ENCODE peak calls at places on chromosome 19, in six cellular contexts. One of them, this sample, is unnamed.

GRCh38 chr19:35782589-35782988 is 7.2 kb downstream of the ARHGAP33 start:
- DNase-seq in GM12865: no peak
- DNase-seq in uterus: no peak
- DNase-seq in cardiac muscle cell: no peak
- DNase-seq in CD4-positive, alpha-beta T cell: no peak
- DNase-seq in CD8-positive, alpha-beta T cell: no peak
- DNase-seq in this sample: no peak

GRCh38 chr19:622666-623065 is 10.7 kb downstream of the POLRMT start:
- DNase-seq in GM12865: no peak
- DNase-seq in uterus: no peak
- DNase-seq in CD8-positive, alpha-beta T cell: no peak
- DNase-seq in cardiac muscle cell: no peak
- DNase-seq in CD4-positive, alpha-beta T cell: no peak
- DNase-seq in this sample: no peak

GRCh38 chr19:6480843-6481415 is 658 bp downstream of the DENND1C start:
- DNase-seq in CD4-positive, alpha-beta T cell: no peak
- DNase-seq in GM12865: peak; percentile 25
- DNase-seq in uterus: no peak
- DNase-seq in cardiac muscle cell: no peak
- DNase-seq in CD8-positive, alpha-beta T cell: peak; percentile 26
- DNase-seq in this sample: no peak

GRCh38 chr19:43950834-43951626 is at the start of gene ZNF221:
- DNase-seq in cardiac muscle cell: peak; percentile 100
- DNase-seq in CD4-positive, alpha-beta T cell: peak; percentile 13
- DNase-seq in GM12865: peak; percentile 94
- DNase-seq in CD8-positive, alpha-beta T cell: peak; percentile 54
- DNase-seq in uterus: peak; percentile 88
- DNase-seq in this sample: peak; percentile 79

GRCh38 chr19:1392407-1392806 is 8.7 kb downstream of the NDUFS7 start:
- DNase-seq in cardiac muscle cell: no peak
- DNase-seq in CD4-positive, alpha-beta T cell: no peak
- DNase-seq in CD8-positive, alpha-beta T cell: no peak
- DNase-seq in uterus: no peak
- DNase-seq in GM12865: no peak
- DNase-seq in this sample: no peak

GRCh38 chr19:50324331-50324730 is 4.8 kb downstream of the KCNC3 start:
- DNase-seq in GM12865: no peak
- DNase-seq in uterus: no peak
- DNase-seq in CD8-positive, alpha-beta T cell: no peak
- DNase-seq in CD4-positive, alpha-beta T cell: no peak
- DNase-seq in cardiac muscle cell: no peak
- DNase-seq in this sample: no peak

GRCh38 chr19:48858984-48859710 is 9.3 kb downstream of the PLEKHA4 start:
- DNase-seq in cardiac muscle cell: no peak
- DNase-seq in GM12865: peak; percentile 71
- DNase-seq in CD4-positive, alpha-beta T cell: peak; percentile 67
- DNase-seq in uterus: no peak
- DNase-seq in CD8-positive, alpha-beta T cell: peak; percentile 84
- DNase-seq in this sample: no peak

GRCh38 chr19:10412257-10412977 is 7.9 kb upstream of the PDE4A start:
- DNase-seq in CD4-positive, alpha-beta T cell: no peak
- DNase-seq in cardiac muscle cell: no peak
- DNase-seq in GM12865: peak; percentile 95
- DNase-seq in CD8-positive, alpha-beta T cell: no peak
- DNase-seq in uterus: no peak
- DNase-seq in this sample: no peak

GRCh38 chr19:50861025-50861424 is 6.3 kb downstream of the KLK3 start:
- DNase-seq in CD4-positive, alpha-beta T cell: no peak
- DNase-seq in CD8-positive, alpha-beta T cell: no peak
- DNase-seq in uterus: no peak
- DNase-seq in GM12865: no peak
- DNase-seq in cardiac muscle cell: no peak
- DNase-seq in this sample: no peak

GRCh38 chr19:18733196-18733647 is 49.7 kb downstream of the CRTC1 start:
- DNase-seq in cardiac muscle cell: peak; percentile 91
- DNase-seq in CD8-positive, alpha-beta T cell: no peak
- DNase-seq in GM12865: no peak
- DNase-seq in uterus: peak; percentile 66
- DNase-seq in CD4-positive, alpha-beta T cell: no peak
- DNase-seq in this sample: no peak

GRCh38 chr19:47713046-47714021 is at the start of gene EHD2:
- DNase-seq in cardiac muscle cell: peak; percentile 86
- DNase-seq in uterus: peak; percentile 87
- DNase-seq in GM12865: no peak
- DNase-seq in CD8-positive, alpha-beta T cell: peak; percentile 36
- DNase-seq in CD4-positive, alpha-beta T cell: no peak
- DNase-seq in this sample: peak; percentile 32

GRCh38 chr19:10871711-10872550 is 578 bp downstream of the CARM1 start:
- DNase-seq in GM12865: peak; percentile 60
- DNase-seq in uterus: peak; percentile 66
- DNase-seq in CD8-positive, alpha-beta T cell: peak; percentile 19
- DNase-seq in cardiac muscle cell: peak; percentile 21
- DNase-seq in CD4-positive, alpha-beta T cell: no peak
- DNase-seq in this sample: no peak

GRCh38 chr19:33734913-33735312 is 61.8 kb upstream of the KCTD15 start:
- DNase-seq in GM12865: no peak
- DNase-seq in CD8-positive, alpha-beta T cell: no peak
- DNase-seq in CD4-positive, alpha-beta T cell: no peak
- DNase-seq in uterus: no peak
- DNase-seq in cardiac muscle cell: no peak
- DNase-seq in this sample: no peak

GRCh38 chr19:51742736-51743288 is 8.9 kb downstream of the FPR1 start:
- DNase-seq in uterus: no peak
- DNase-seq in CD8-positive, alpha-beta T cell: no peak
- DNase-seq in cardiac muscle cell: no peak
- DNase-seq in CD4-positive, alpha-beta T cell: no peak
- DNase-seq in GM12865: no peak
- DNase-seq in this sample: no peak

GRCh38 chr19:11397089-11397610 is 13.0 kb upstream of the EPOR start:
- DNase-seq in uterus: no peak
- DNase-seq in CD8-positive, alpha-beta T cell: no peak
- DNase-seq in cardiac muscle cell: no peak
- DNase-seq in GM12865: no peak
- DNase-seq in CD4-positive, alpha-beta T cell: no peak
- DNase-seq in this sample: no peak

GRCh38 chr19:49820125-49820524 is 2.0 kb downstream of the MED25 start:
- DNase-seq in GM12865: no peak
- DNase-seq in cardiac muscle cell: peak; percentile 70
- DNase-seq in CD4-positive, alpha-beta T cell: no peak
- DNase-seq in uterus: no peak
- DNase-seq in CD8-positive, alpha-beta T cell: no peak
- DNase-seq in this sample: no peak

GRCh38 chr19:2443116-2443784 is 13.5 kb downstream of the LMNB2 start:
- DNase-seq in cardiac muscle cell: no peak
- DNase-seq in CD8-positive, alpha-beta T cell: no peak
- DNase-seq in CD4-positive, alpha-beta T cell: no peak
- DNase-seq in uterus: no peak
- DNase-seq in GM12865: no peak
- DNase-seq in this sample: no peak

GRCh38 chr19:47081095-47081494 is 32.5 kb downstream of the ZC3H4 start:
- DNase-seq in cardiac muscle cell: no peak
- DNase-seq in uterus: no peak
- DNase-seq in CD8-positive, alpha-beta T cell: no peak
- DNase-seq in GM12865: no peak
- DNase-seq in CD4-positive, alpha-beta T cell: no peak
- DNase-seq in this sample: no peak

GRCh38 chr19:2275588-2276428 is 6.2 kb downstream of the PEAK3 start:
- DNase-seq in CD4-positive, alpha-beta T cell: no peak
- DNase-seq in uterus: peak; percentile 61
- DNase-seq in GM12865: no peak
- DNase-seq in cardiac muscle cell: no peak
- DNase-seq in CD8-positive, alpha-beta T cell: no peak
- DNase-seq in this sample: no peak

GRCh38 chr19:55563261-55563690 is 17.4 kb downstream of the ZNF579 start:
- DNase-seq in CD4-positive, alpha-beta T cell: no peak
- DNase-seq in uterus: peak; percentile 69
- DNase-seq in GM12865: no peak
- DNase-seq in cardiac muscle cell: peak; percentile 66
- DNase-seq in CD8-positive, alpha-beta T cell: no peak
- DNase-seq in this sample: no peak

GRCh38 chr19:48543121-48543710 is 8.8 kb upstream of the SULT2B1 start:
- DNase-seq in CD4-positive, alpha-beta T cell: no peak
- DNase-seq in GM12865: no peak
- DNase-seq in uterus: no peak
- DNase-seq in CD8-positive, alpha-beta T cell: no peak
- DNase-seq in cardiac muscle cell: peak; percentile 54
- DNase-seq in this sample: no peak

GRCh38 chr19:2491130-2491801 is 15.3 kb downstream of the GADD45B start:
- DNase-seq in CD8-positive, alpha-beta T cell: no peak
- DNase-seq in GM12865: peak; percentile 51
- DNase-seq in uterus: no peak
- DNase-seq in CD4-positive, alpha-beta T cell: no peak
- DNase-seq in cardiac muscle cell: peak; percentile 79
- DNase-seq in this sample: no peak

DNA sequence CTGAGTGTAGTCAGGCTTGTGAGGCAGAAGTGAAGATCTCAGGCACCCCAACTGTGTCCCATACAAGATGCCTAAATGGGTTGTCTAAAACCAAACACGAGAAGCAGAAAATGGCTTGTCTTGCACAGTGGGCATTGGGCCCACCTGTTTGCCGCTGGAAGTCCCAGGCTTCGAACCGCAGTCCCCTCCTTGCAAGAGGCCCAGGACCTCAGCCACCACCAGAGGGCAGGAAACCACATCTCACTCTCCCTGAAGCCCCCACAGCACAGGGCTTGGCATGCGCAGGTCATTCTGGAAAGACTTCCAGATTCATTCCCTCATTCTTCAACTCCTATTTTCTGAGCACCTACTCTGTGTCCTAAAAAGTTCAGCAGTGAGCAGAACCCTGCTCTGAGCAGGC is 973.7 kb downstream of the UQCRFS1 start:
- DNase-seq in cardiac muscle cell: peak; percentile 17
- DNase-seq in CD4-positive, alpha-beta T cell: no peak
- DNase-seq in GM12865: no peak
- DNase-seq in CD8-positive, alpha-beta T cell: no peak
- DNase-seq in uterus: no peak
- DNase-seq in this sample: peak; percentile 11
- TF ChIP-seq CTCF in cardiac muscle cell: peak; percentile 34
- TF ChIP-seq CTCF in CD4-positive, alpha-beta T cell: no peak
- TF ChIP-seq CTCF in GM12865: peak; percentile 4
- TF ChIP-seq CTCF in CD8-positive, alpha-beta T cell: no peak
- TF ChIP-seq CTCF in uterus: no peak
- TF ChIP-seq CTCF in this sample: peak; percentile 48

DNA sequence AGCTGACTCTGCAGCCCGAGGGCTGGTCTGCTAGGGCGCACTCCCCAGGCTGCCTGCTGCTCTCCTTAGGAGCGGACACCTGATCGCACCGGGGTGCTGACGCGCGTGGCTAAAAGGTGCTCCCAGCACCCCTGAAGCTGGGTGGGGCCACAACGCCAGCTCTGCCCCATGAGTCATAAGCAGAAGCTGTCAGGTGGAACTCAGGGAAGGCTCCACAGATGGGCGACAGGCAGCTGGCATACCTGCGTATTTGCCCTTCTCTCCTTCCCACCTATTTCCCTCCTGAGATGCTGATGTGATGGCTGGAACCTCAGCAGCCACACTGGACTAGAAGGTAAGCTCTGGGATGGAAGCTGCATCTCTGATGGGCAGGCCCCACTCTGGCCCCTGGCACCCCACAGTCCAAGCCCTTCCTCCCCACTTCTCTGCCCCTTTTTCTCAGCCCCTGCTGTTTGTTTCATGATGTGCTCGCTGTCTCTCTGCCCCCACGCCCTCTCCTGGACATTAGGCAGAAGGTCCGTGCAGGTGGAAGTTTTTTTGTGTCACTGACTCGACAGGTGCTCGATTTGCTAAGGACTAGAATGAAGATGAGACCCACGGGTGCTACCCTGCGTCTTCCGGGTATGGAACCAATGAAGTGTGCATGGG is 30.3 kb upstream of the CACTIN start:
- DNase-seq in cardiac muscle cell: no peak
- DNase-seq in GM12865: no peak
- DNase-seq in uterus: no peak
- DNase-seq in CD4-positive, alpha-beta T cell: no peak
- DNase-seq in CD8-positive, alpha-beta T cell: no peak
- DNase-seq in this sample: no peak
- TF ChIP-seq CTCF in cardiac muscle cell: no peak
- TF ChIP-seq CTCF in GM12865: no peak
- TF ChIP-seq CTCF in uterus: no peak
- TF ChIP-seq CTCF in CD4-positive, alpha-beta T cell: no peak
- TF ChIP-seq CTCF in CD8-positive, alpha-beta T cell: no peak
- TF ChIP-seq CTCF in this sample: no peak

GRCh38 chr19:13094771-13095392 is 7.8 kb downstream of the LYL1 start:
- DNase-seq in CD4-positive, alpha-beta T cell: no peak
- DNase-seq in GM12865: no peak
- DNase-seq in uterus: no peak
- DNase-seq in CD8-positive, alpha-beta T cell: no peak
- DNase-seq in cardiac muscle cell: no peak
- DNase-seq in this sample: no peak
- TF ChIP-seq CTCF in CD4-positive, alpha-beta T cell: no peak
- TF ChIP-seq CTCF in GM12865: no peak
- TF ChIP-seq CTCF in uterus: no peak
- TF ChIP-seq CTCF in CD8-positive, alpha-beta T cell: no peak
- TF ChIP-seq CTCF in cardiac muscle cell: no peak
- TF ChIP-seq CTCF in this sample: no peak

GRCh38 chr19:53912653-53913052 is 3.6 kb downstream of the CACNG7 start:
- DNase-seq in CD8-positive, alpha-beta T cell: no peak
- DNase-seq in GM12865: no peak
- DNase-seq in uterus: no peak
- DNase-seq in CD4-positive, alpha-beta T cell: no peak
- DNase-seq in cardiac muscle cell: no peak
- DNase-seq in this sample: no peak
- TF ChIP-seq CTCF in CD8-positive, alpha-beta T cell: no peak
- TF ChIP-seq CTCF in GM12865: no peak
- TF ChIP-seq CTCF in uterus: no peak
- TF ChIP-seq CTCF in CD4-positive, alpha-beta T cell: no peak
- TF ChIP-seq CTCF in cardiac muscle cell: peak; percentile 32
- TF ChIP-seq CTCF in this sample: peak; percentile 39

DNA sequence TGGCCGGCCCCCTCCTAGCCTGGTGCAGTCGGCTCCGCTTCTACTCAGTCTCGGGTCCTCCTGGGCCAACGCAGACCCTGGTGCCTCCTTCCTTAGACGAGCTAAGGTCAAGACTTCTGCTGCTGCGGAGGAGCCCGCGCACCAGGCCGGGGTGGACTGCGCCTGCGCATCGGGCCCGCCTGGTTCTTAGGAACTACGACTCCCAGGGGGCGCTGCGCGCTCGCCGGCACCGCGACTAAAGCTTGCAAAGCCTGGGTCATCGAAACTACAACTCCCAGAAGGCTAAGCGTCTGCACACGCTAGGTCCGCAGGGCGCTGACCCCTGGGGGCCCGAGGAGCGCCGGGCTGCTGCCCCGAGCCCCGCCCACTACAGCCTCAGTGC is at the start of gene ZNF835:
- DNase-seq in uterus: peak; percentile 93
- DNase-seq in GM12865: peak; percentile 59
- DNase-seq in CD8-positive, alpha-beta T cell: peak; percentile 86
- DNase-seq in CD4-positive, alpha-beta T cell: peak; percentile 71
- DNase-seq in cardiac muscle cell: peak; percentile 53
- DNase-seq in this sample: no peak
- TF ChIP-seq CTCF in uterus: peak; percentile 29
- TF ChIP-seq CTCF in GM12865: no peak
- TF ChIP-seq CTCF in CD8-positive, alpha-beta T cell: no peak
- TF ChIP-seq CTCF in CD4-positive, alpha-beta T cell: no peak
- TF ChIP-seq CTCF in cardiac muscle cell: no peak
- TF ChIP-seq CTCF in this sample: no peak

This sample was measured in neural crest cell.